ENCODE peak calls at places on chromosomes 13 and 19, in four cellular contexts. V, Z, J and B are unnamed samples. For H3K4me1, the result is how much of the 10 kb centered on the place peaks cover.

GRCh38 chr19:772730-773436 is 22.0 kb downstream of the MISP start:
- DNase-seq in V (peak), Z (no peak), J (no peak), B (no peak)

GRCh38 chr19:18649371-18650047 is 12.7 kb downstream of the KLHL26 start:
- DNase-seq in J (peak), Z (no peak), V (peak), B (no peak)

GRCh38 chr13:29859971-29860370 is 9.6 kb upstream of the UBL3 start:
- DNase-seq in V (no peak), J (no peak), Z (no peak), B (no peak)

GRCh38 chr13:114173261-114173660 is 5.8 kb upstream of the CFAP97D2 start:
- DNase-seq in V (no peak), J (no peak), Z (no peak), B (no peak)

GRCh38 chr19:35107541-35107939 is 8.1 kb upstream of the FXYD3 start:
- DNase-seq in V (no peak), Z (no peak), J (no peak), B (no peak)

GRCh38 chr19:48913114-48913513 is 13.0 kb downstream of the NUCB1 start:
- DNase-seq in V (peak), J (no peak), Z (no peak), B (no peak)

GRCh38 chr19:35164418-35164817 is 9.9 kb downstream of the FXYD5 start:
- DNase-seq in J (no peak), V (no peak), Z (no peak), B (no peak)

GRCh38 chr19:18712981-18713380 is 29.5 kb downstream of the CRTC1 start:
- DNase-seq in J (no peak), V (no peak), Z (no peak), B (no peak)

GRCh38 chr19:42601811-42602443 is 7.2 kb upstream of the CEACAM8 start:
- DNase-seq in Z (no peak), V (peak), J (no peak), B (peak)

GRCh38 chr13:37289212-37289935 is 183.9 kb upstream of the CSNK1A1L start:
- DNase-seq in V (no peak), Z (no peak), J (no peak), B (no peak)

GRCh38 chr19:322616-323015 is 22.0 kb downstream of the MIER2 start:
- DNase-seq in Z (no peak), V (no peak), J (no peak), B (no peak)

GRCh38 chr19:48514123-48514458 is 2.5 kb upstream of the LMTK3 start:
- DNase-seq in J (no peak), V (no peak), Z (no peak), B (no peak)

GRCh38 chr13:84655677-84656076 is 773.4 kb upstream of the SLITRK1 start:
- DNase-seq in J (no peak), Z (no peak), V (no peak), B (no peak)

GRCh38 chr13:36163303-36163702 is 32.1 kb upstream of the DCLK1 start:
- DNase-seq in V (no peak), Z (no peak), J (no peak), B (no peak)

GRCh38 chr13:95221991-95222732 is 79.1 kb downstream of the ABCC4 start:
- DNase-seq in V (no peak), Z (no peak), J (no peak), B (no peak)

GRCh38 chr19:48405010-48405659 is 11.7 kb downstream of the GRIN2D start:
- DNase-seq in J (no peak), Z (no peak), V (no peak), B (no peak)

GRCh38 chr19:12676928-12677327 is 4.8 kb downstream of the DHPS start:
- DNase-seq in V (no peak), J (no peak), Z (no peak), B (no peak)

GRCh38 chr13:20721454-20722357 is 18.2 kb downstream of the IL17D start:
- DNase-seq in Z (peak), J (peak), V (peak), B (peak)

DNA sequence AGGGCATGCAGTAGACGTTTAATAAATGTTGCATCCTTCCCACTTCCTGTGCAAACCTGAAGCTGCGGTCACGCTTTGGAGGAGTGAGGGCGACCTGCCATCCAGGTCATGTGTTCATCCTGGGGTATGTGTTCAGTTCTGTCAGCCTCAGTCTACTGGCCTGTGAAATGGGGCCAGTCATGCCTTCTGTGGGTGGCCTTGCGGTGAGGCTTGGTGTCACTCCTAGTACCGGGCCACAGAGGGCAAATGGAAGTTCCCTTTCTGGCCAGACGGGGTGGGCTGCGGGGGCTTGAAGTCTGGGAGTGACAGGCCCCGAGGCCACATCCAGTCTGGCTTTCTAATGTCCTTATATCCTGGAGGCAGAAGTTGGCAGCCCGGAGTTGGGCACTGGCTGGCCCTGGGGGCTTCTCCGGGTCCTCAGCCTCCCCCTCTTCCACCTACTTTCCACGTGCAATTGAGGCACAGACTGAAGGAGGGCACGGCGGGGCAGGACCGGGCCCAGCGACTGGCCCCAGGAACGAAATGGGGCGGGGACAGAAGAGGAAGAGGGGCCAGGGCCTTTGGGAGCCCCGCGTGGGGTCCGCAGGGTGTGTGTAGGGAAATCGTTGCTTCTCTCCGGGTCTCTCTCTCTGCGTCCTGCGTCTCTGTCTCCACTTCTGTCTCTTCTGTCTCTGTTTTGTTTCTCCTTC is 11.1 kb downstream of the PDE4A start:
- DNase-seq in V (no peak), J (no peak), Z (peak), B (no peak)
- H3K4me1 ChIP-seq in V (under half), J (under half), Z (under half), B (under half)

GRCh38 chr19:38162632-38163031 is 61.4 kb downstream of the DPF1 start:
- DNase-seq in Z (no peak), V (no peak), J (no peak), B (no peak)

GRCh38 chr19:38163419-38164290 is 60.4 kb downstream of the DPF1 start:
- DNase-seq in V (no peak), Z (no peak), J (no peak), B (peak)

GRCh38 chr19:38164526-38164925 is 59.5 kb downstream of the DPF1 start:
- DNase-seq in J (no peak), Z (no peak), V (no peak), B (no peak)

GRCh38 chr19:38165335-38165734 is 58.7 kb downstream of the DPF1 start:
- DNase-seq in V (no peak), J (no peak), Z (no peak), B (no peak)

DNA sequence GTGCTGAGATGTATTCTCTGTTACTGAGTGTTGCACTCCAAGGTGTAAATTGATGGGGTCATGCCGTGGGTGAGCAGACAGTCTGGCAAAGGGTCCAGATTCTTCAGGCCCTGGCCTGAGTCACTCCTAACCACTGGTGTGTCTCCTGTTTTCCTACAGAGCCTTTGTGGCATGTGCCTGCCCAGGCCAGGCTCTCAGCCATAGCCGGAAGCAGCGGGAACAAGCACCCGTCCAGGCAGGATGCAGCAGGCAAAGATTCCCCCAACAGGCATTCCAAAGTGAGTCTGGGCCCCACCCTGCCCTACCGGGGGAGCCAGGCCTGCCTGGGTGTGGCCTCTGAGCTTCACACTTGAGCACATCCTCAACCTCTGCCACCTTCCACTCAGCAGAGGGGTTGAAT is 61.9 kb downstream of the DPF1 start:
- DNase-seq in Z (no peak), V (no peak), J (no peak), B (no peak)
- H3K4me1 ChIP-seq in Z (under half), V (under half), J (under half), B (under half)

DNA sequence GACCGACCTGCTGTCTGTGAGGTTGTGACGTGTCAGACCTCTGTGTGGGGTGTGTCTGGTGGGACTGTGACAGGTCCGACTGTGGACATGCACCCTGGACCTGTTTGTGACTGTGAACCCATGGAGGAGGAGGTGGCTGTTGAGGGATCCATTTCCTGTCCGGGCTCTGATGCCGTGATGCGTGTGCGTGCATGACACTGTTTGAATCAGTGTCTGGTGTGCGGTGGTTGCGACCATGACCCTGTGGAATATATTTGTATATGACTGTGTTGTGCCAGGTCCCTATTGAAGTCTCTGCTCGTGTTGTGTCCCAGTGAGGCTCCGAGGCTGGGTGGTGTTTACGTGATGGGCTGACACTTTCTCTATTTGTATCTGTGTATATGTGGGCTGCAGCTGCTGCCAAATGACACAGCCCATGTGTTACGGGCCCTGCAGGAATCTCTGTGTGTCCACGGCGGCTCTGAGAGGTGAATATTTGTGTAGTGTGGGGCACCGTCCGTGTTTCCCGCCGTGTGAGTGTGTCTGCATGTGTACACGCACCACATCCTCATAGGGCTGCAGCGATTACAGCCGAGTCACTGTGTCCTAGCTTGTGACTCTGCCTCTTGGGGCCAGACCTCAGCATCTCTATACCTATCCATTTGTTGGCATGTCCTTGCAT is 18.3 kb downstream of the CCDC97 start:
- DNase-seq in J (no peak), Z (no peak), V (no peak), B (no peak)
- H3K4me1 ChIP-seq in J (half or more), Z (half or more), V (under half), B (under half)

DNA sequence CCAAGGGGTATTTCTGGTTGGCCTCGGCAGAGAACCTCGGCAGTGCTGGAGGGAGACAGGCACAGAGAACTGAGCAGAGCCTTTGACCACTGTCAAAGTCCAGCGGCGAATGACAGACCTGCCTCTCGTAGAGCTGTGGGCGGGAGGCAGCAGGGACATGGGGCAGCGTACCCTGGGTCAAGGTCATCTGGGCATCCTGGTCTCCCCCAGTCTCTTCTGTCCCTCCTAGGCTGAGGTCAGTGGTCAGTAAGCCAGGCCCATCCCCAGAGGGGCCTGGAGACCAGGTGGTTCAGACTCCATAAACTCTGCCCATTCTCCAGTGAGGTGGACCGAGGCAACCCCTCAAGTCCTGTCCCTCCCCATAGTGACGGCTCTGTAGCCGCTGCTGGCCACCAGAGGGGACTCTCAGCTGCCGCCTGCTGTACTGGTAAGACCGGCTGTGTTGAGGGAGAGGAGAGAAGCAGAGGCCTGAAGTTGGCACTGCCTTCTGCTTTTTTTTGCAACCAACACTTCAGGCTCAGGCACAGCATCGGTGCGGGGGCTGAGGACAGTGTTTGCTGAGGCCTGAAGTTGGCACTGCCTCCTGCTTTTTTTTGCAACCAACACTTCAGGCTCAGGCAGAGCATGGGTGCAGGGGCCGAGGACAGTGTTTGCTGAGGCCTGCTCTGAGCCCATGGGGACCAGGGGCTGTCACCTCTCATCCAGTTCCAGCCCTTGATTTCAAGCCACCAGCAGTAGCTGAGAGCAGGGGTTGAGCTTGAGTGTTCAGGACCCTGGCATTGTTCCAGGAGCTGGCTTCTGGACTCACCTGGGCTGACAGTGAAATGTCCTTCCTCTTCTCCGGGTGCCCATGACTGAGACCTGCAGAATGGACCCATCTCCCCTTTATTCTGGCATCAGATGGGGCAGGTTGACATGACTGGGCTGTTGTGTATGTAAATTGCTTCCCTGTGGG is at the start of gene PGLYRP2:
- DNase-seq in Z (peak), J (no peak), V (no peak), B (no peak)
- H3K4me1 ChIP-seq in Z (under half), J (under half), V (under half), B (under half)

GRCh38 chr19:55636723-55637122 is 4.1 kb upstream of the ZNF580 start:
- DNase-seq in J (no peak), Z (peak), V (no peak), B (no peak)

GRCh38 chr19:55633866-55634265 is 6.9 kb upstream of the ZNF580 start:
- DNase-seq in Z (no peak), J (no peak), V (no peak), B (no peak)

GRCh38 chr19:55637534-55637933 is 3.3 kb upstream of the ZNF580 start:
- DNase-seq in Z (no peak), V (no peak), J (no peak), B (no peak)

GRCh38 chr19:55635334-55635717 is 5.5 kb upstream of the ZNF580 start:
- DNase-seq in J (no peak), V (no peak), Z (peak), B (no peak)

GRCh38 chr19:55635856-55636440 is 4.9 kb upstream of the ZNF580 start:
- DNase-seq in J (no peak), Z (peak), V (no peak), B (no peak)
- H3K4me1 ChIP-seq in J (under half), Z (under half), V (under half), B (under half)

GRCh38 chr19:2454962-2455409 is 1.8 kb downstream of the LMNB2 start:
- DNase-seq in J (no peak), V (no peak), Z (no peak), B (no peak)

GRCh38 chr19:2455481-2456300 is 1.1 kb downstream of the LMNB2 start:
- DNase-seq in J (no peak), V (peak), Z (peak), B (peak)

GRCh38 chr19:2458054-2458453 is 1.3 kb upstream of the LMNB2 start:
- DNase-seq in Z (no peak), V (no peak), J (no peak), B (no peak)

GRCh38 chr19:2456301-2456570 is 523 bp downstream of the LMNB2 start:
- DNase-seq in V (no peak), Z (no peak), J (no peak), B (no peak)

GRCh38 chr19:2457394-2458037 is 757 bp upstream of the LMNB2 start:
- DNase-seq in J (no peak), V (no peak), Z (no peak), B (no peak)
- H3K4me1 ChIP-seq in J (under half), V (under half), Z (under half), B (under half)

DNA sequence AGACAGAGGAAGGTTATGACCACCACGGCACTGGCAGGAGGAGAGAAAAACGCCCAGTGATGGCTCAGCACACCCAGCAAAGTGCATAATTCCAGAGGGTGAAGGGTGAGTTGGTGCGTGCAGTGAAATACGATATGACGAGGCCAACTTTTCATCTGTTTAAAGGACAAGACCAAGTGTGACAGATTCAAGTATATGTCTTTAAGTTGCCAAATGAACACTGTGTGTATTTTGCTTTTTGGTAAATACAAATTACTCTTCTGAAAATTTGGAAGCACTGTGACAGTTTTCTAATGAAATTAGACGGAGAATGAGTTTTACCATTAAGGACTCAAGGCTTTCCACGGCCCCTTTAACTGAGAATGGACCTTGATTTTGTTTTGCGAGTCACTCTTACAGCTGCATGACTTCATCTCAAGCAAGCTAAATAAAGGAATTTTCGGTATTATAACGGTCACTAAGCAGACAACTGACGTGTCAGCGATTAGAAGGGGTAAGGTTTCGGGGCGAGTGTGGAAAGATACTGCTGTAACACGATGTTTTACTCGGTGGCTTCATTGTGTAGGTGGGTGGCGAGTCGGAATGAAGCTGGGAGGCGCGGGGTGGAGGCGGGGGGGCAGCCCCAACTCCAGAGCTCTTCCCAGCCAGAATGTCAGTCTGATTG is 22.8 kb downstream of the COL4A2 start:
- DNase-seq in J (peak), V (peak), Z (no peak), B (peak)
- H3K4me1 ChIP-seq in J (under half), V (under half), Z (under half), B (under half)

GRCh38 chr13:26184791-26185250 is 37.3 kb downstream of the RNF6 start:
- DNase-seq in V (peak), Z (peak), J (peak), B (peak)
- H3K4me1 ChIP-seq in V (under half), Z (under half), J (under half), B (under half)

GRCh38 chr19:15374105-15374651 is 5.4 kb downstream of the AKAP8 start:
- DNase-seq in J (no peak), V (no peak), Z (no peak), B (no peak)

GRCh38 chr19:15373644-15374043 is 5.9 kb downstream of the AKAP8 start:
- DNase-seq in J (no peak), V (no peak), Z (no peak), B (no peak)

GRCh38 chr19:15371786-15372380 is 7.7 kb downstream of the AKAP8 start:
- DNase-seq in Z (no peak), J (no peak), V (no peak), B (no peak)

GRCh38 chr19:15372470-15372869 is 7.1 kb downstream of the AKAP8 start:
- DNase-seq in Z (no peak), J (no peak), V (no peak), B (no peak)

GRCh38 chr19:15372891-15373301 is 6.7 kb downstream of the AKAP8 start:
- DNase-seq in V (no peak), J (no peak), Z (no peak), B (no peak)
- H3K4me1 ChIP-seq in V (under half), J (under half), Z (under half), B (under half)